ENCODE peak calls at places on chromosomes 2 and 18, in four cellular contexts. One of them, this sample, is unnamed.

GRCh38 chr2:102618452-102619413 is 620 bp upstream of the SLC9A2 start:
- DNase-seq in stimulated activated CD4-positive, alpha-beta T cell treated with anti-CD3 and anti-CD28 coated beads, Interleukin-4, amount 100 ng/mL, for 1 hour: peak
- DNase-seq in iris pigment epithelial cell: peak
- DNase-seq in stimulated activated CD8-positive, alpha-beta memory T cell treated with anti-CD3 and anti-CD28 coated beads, Interleukin-15, amount 100 ng/mL, for 48 hours: no peak
- DNase-seq in this sample: peak

GRCh38 chr2:113754989-113755689 is 1.3 kb downstream of the SLC35F5 start:
- DNase-seq in stimulated activated CD4-positive, alpha-beta T cell treated with anti-CD3 and anti-CD28 coated beads, Interleukin-4, amount 100 ng/mL, for 1 hour: no peak
- DNase-seq in iris pigment epithelial cell: peak
- DNase-seq in stimulated activated CD8-positive, alpha-beta memory T cell treated with anti-CD3 and anti-CD28 coated beads, Interleukin-15, amount 100 ng/mL, for 48 hours: no peak
- DNase-seq in this sample: peak

GRCh38 chr2:236776695-236777251 is 207.1 kb downstream of the ACKR3 start:
- DNase-seq in stimulated activated CD4-positive, alpha-beta T cell treated with anti-CD3 and anti-CD28 coated beads, Interleukin-4, amount 100 ng/mL, for 1 hour: no peak
- DNase-seq in iris pigment epithelial cell: peak
- DNase-seq in stimulated activated CD8-positive, alpha-beta memory T cell treated with anti-CD3 and anti-CD28 coated beads, Interleukin-15, amount 100 ng/mL, for 48 hours: no peak
- DNase-seq in this sample: no peak

GRCh38 chr2:199554026-199554425 is 96.3 kb upstream of the SATB2 start:
- DNase-seq in stimulated activated CD4-positive, alpha-beta T cell treated with anti-CD3 and anti-CD28 coated beads, Interleukin-4, amount 100 ng/mL, for 1 hour: no peak
- DNase-seq in iris pigment epithelial cell: no peak
- DNase-seq in stimulated activated CD8-positive, alpha-beta memory T cell treated with anti-CD3 and anti-CD28 coated beads, Interleukin-15, amount 100 ng/mL, for 48 hours: no peak
- DNase-seq in this sample: no peak

GRCh38 chr18:22069916-22070315 is 99.5 kb upstream of the GATA6 start:
- DNase-seq in stimulated activated CD4-positive, alpha-beta T cell treated with anti-CD3 and anti-CD28 coated beads, Interleukin-4, amount 100 ng/mL, for 1 hour: no peak
- DNase-seq in iris pigment epithelial cell: no peak
- DNase-seq in stimulated activated CD8-positive, alpha-beta memory T cell treated with anti-CD3 and anti-CD28 coated beads, Interleukin-15, amount 100 ng/mL, for 48 hours: no peak
- DNase-seq in this sample: no peak

GRCh38 chr2:145016711-145017110 is 496.8 kb upstream of the ZEB2 start:
- DNase-seq in stimulated activated CD4-positive, alpha-beta T cell treated with anti-CD3 and anti-CD28 coated beads, Interleukin-4, amount 100 ng/mL, for 1 hour: no peak
- DNase-seq in iris pigment epithelial cell: no peak
- DNase-seq in stimulated activated CD8-positive, alpha-beta memory T cell treated with anti-CD3 and anti-CD28 coated beads, Interleukin-15, amount 100 ng/mL, for 48 hours: no peak
- DNase-seq in this sample: no peak

GRCh38 chr2:125942585-125943424 is 713.2 kb upstream of the GYPC start:
- DNase-seq in stimulated activated CD4-positive, alpha-beta T cell treated with anti-CD3 and anti-CD28 coated beads, Interleukin-4, amount 100 ng/mL, for 1 hour: no peak
- DNase-seq in iris pigment epithelial cell: no peak
- DNase-seq in stimulated activated CD8-positive, alpha-beta memory T cell treated with anti-CD3 and anti-CD28 coated beads, Interleukin-15, amount 100 ng/mL, for 48 hours: no peak
- DNase-seq in this sample: no peak

GRCh38 chr2:219448776-219449476 is 14.3 kb downstream of the SPEG start:
- DNase-seq in stimulated activated CD4-positive, alpha-beta T cell treated with anti-CD3 and anti-CD28 coated beads, Interleukin-4, amount 100 ng/mL, for 1 hour: peak
- DNase-seq in iris pigment epithelial cell: no peak
- DNase-seq in stimulated activated CD8-positive, alpha-beta memory T cell treated with anti-CD3 and anti-CD28 coated beads, Interleukin-15, amount 100 ng/mL, for 48 hours: peak
- DNase-seq in this sample: no peak

GRCh38 chr18:5103286-5103685 is 93.8 kb downstream of the AKAIN1 start:
- DNase-seq in stimulated activated CD4-positive, alpha-beta T cell treated with anti-CD3 and anti-CD28 coated beads, Interleukin-4, amount 100 ng/mL, for 1 hour: no peak
- DNase-seq in iris pigment epithelial cell: no peak
- DNase-seq in stimulated activated CD8-positive, alpha-beta memory T cell treated with anti-CD3 and anti-CD28 coated beads, Interleukin-15, amount 100 ng/mL, for 48 hours: no peak
- DNase-seq in this sample: no peak

GRCh38 chr2:48715042-48715899 is 40.3 kb downstream of the LHCGR start:
- DNase-seq in stimulated activated CD4-positive, alpha-beta T cell treated with anti-CD3 and anti-CD28 coated beads, Interleukin-4, amount 100 ng/mL, for 1 hour: no peak
- DNase-seq in iris pigment epithelial cell: peak
- DNase-seq in stimulated activated CD8-positive, alpha-beta memory T cell treated with anti-CD3 and anti-CD28 coated beads, Interleukin-15, amount 100 ng/mL, for 48 hours: no peak
- DNase-seq in this sample: peak

GRCh38 chr2:200258881-200259576 is 47.5 kb upstream of the SPATS2L start:
- DNase-seq in stimulated activated CD4-positive, alpha-beta T cell treated with anti-CD3 and anti-CD28 coated beads, Interleukin-4, amount 100 ng/mL, for 1 hour: no peak
- DNase-seq in iris pigment epithelial cell: peak
- DNase-seq in stimulated activated CD8-positive, alpha-beta memory T cell treated with anti-CD3 and anti-CD28 coated beads, Interleukin-15, amount 100 ng/mL, for 48 hours: no peak
- DNase-seq in this sample: peak

GRCh38 chr2:236824836-236825235 is 255.2 kb downstream of the ACKR3 start:
- DNase-seq in stimulated activated CD4-positive, alpha-beta T cell treated with anti-CD3 and anti-CD28 coated beads, Interleukin-4, amount 100 ng/mL, for 1 hour: no peak
- DNase-seq in iris pigment epithelial cell: no peak
- DNase-seq in stimulated activated CD8-positive, alpha-beta memory T cell treated with anti-CD3 and anti-CD28 coated beads, Interleukin-15, amount 100 ng/mL, for 48 hours: no peak
- DNase-seq in this sample: peak

GRCh38 chr2:218804817-218805216 is 22.9 kb downstream of the CYP27A1 start:
- DNase-seq in stimulated activated CD4-positive, alpha-beta T cell treated with anti-CD3 and anti-CD28 coated beads, Interleukin-4, amount 100 ng/mL, for 1 hour: no peak
- DNase-seq in iris pigment epithelial cell: no peak
- DNase-seq in stimulated activated CD8-positive, alpha-beta memory T cell treated with anti-CD3 and anti-CD28 coated beads, Interleukin-15, amount 100 ng/mL, for 48 hours: no peak
- DNase-seq in this sample: no peak

GRCh38 chr18:79496978-79497637 is 101.4 kb downstream of the NFATC1 start:
- DNase-seq in stimulated activated CD4-positive, alpha-beta T cell treated with anti-CD3 and anti-CD28 coated beads, Interleukin-4, amount 100 ng/mL, for 1 hour: no peak
- DNase-seq in iris pigment epithelial cell: peak
- DNase-seq in stimulated activated CD8-positive, alpha-beta memory T cell treated with anti-CD3 and anti-CD28 coated beads, Interleukin-15, amount 100 ng/mL, for 48 hours: no peak
- DNase-seq in this sample: no peak

GRCh38 chr2:96555146-96555610 is 18.6 kb downstream of the ARID5A start:
- DNase-seq in stimulated activated CD4-positive, alpha-beta T cell treated with anti-CD3 and anti-CD28 coated beads, Interleukin-4, amount 100 ng/mL, for 1 hour: no peak
- DNase-seq in iris pigment epithelial cell: no peak
- DNase-seq in stimulated activated CD8-positive, alpha-beta memory T cell treated with anti-CD3 and anti-CD28 coated beads, Interleukin-15, amount 100 ng/mL, for 48 hours: no peak
- DNase-seq in this sample: no peak

GRCh38 chr2:170076189-170076588 is 101.8 kb upstream of the MYO3B start:
- DNase-seq in stimulated activated CD4-positive, alpha-beta T cell treated with anti-CD3 and anti-CD28 coated beads, Interleukin-4, amount 100 ng/mL, for 1 hour: no peak
- DNase-seq in iris pigment epithelial cell: no peak
- DNase-seq in stimulated activated CD8-positive, alpha-beta memory T cell treated with anti-CD3 and anti-CD28 coated beads, Interleukin-15, amount 100 ng/mL, for 48 hours: no peak
- DNase-seq in this sample: no peak

This sample was measured in thyroid gland.